ENCODE peak calls at places on chromosome 1, in seven cellular contexts. One of them, this sample, is unnamed.
A peak's percentile ranks its signal among the peaks of the same experiment; 100 is the strongest.

GRCh38 chr1:194069168-194069830 is 882.9 kb upstream of the B3GALT2 start:
- DNase-seq in thoracic aorta: no peak
- DNase-seq in astrocyte: peak; percentile 25
- DNase-seq in nephron progenitor cell: no peak
- DNase-seq in GM12878: no peak
- DNase-seq in neural crest cell: no peak
- DNase-seq in GM13977: no peak
- DNase-seq in this sample: no peak

GRCh38 chr1:231515748-231516147 is 12.7 kb upstream of the TSNAX start:
- DNase-seq in thoracic aorta: no peak
- DNase-seq in astrocyte: no peak
- DNase-seq in nephron progenitor cell: no peak
- DNase-seq in GM12878: peak; percentile 19
- DNase-seq in neural crest cell: no peak
- DNase-seq in GM13977: no peak
- DNase-seq in this sample: no peak

GRCh38 chr1:233607252-233608119 is 6.4 kb upstream of the KCNK1 start:
- DNase-seq in thoracic aorta: no peak
- DNase-seq in astrocyte: peak; percentile 38
- DNase-seq in nephron progenitor cell: no peak
- DNase-seq in GM12878: no peak
- DNase-seq in neural crest cell: no peak
- DNase-seq in GM13977: no peak
- DNase-seq in this sample: no peak

GRCh38 chr1:171606402-171606941 is 15.6 kb upstream of the MYOCOS start:
- DNase-seq in thoracic aorta: no peak
- DNase-seq in astrocyte: no peak
- DNase-seq in nephron progenitor cell: no peak
- DNase-seq in GM12878: peak; percentile 63
- DNase-seq in neural crest cell: no peak
- DNase-seq in GM13977: no peak
- DNase-seq in this sample: no peak

GRCh38 chr1:106875622-106876021 is 180.9 kb upstream of the PRMT6 start:
- DNase-seq in thoracic aorta: no peak
- DNase-seq in astrocyte: no peak
- DNase-seq in nephron progenitor cell: no peak
- DNase-seq in GM12878: no peak
- DNase-seq in neural crest cell: no peak
- DNase-seq in GM13977: peak; percentile 9
- DNase-seq in this sample: no peak

GRCh38 chr1:205430631-205431305 is 8.9 kb upstream of the LEMD1 start:
- DNase-seq in thoracic aorta: no peak
- DNase-seq in astrocyte: peak; percentile 11
- DNase-seq in nephron progenitor cell: peak; percentile 75
- DNase-seq in GM12878: peak; percentile 13
- DNase-seq in neural crest cell: peak; percentile 76
- DNase-seq in GM13977: peak; percentile 61
- DNase-seq in this sample: no peak

GRCh38 chr1:235503333-235504121 is 725 bp downstream of the B3GALNT2 start:
- DNase-seq in thoracic aorta: peak; percentile 7
- DNase-seq in astrocyte: peak; percentile 39
- DNase-seq in nephron progenitor cell: peak; percentile 69
- DNase-seq in GM12878: no peak
- DNase-seq in neural crest cell: peak; percentile 34
- DNase-seq in GM13977: peak; percentile 42
- DNase-seq in this sample: no peak

GRCh38 chr1:48040122-48040521 is 42.9 kb upstream of the TRABD2B start:
- DNase-seq in thoracic aorta: no peak
- DNase-seq in astrocyte: no peak
- DNase-seq in nephron progenitor cell: peak; percentile 33
- DNase-seq in GM12878: no peak
- DNase-seq in neural crest cell: no peak
- DNase-seq in GM13977: no peak
- DNase-seq in this sample: no peak

GRCh38 chr1:25871704-25872494 is 3.6 kb downstream of the PAQR7 start:
- DNase-seq in thoracic aorta: no peak
- DNase-seq in astrocyte: no peak
- DNase-seq in nephron progenitor cell: no peak
- DNase-seq in GM12878: no peak
- DNase-seq in neural crest cell: no peak
- DNase-seq in GM13977: no peak
- DNase-seq in this sample: no peak

GRCh38 chr1:66237722-66238479 is 296.1 kb upstream of the SGIP1 start:
- DNase-seq in thoracic aorta: no peak
- DNase-seq in astrocyte: no peak
- DNase-seq in nephron progenitor cell: no peak
- DNase-seq in GM12878: no peak
- DNase-seq in neural crest cell: no peak
- DNase-seq in GM13977: no peak
- DNase-seq in this sample: no peak
- TF ChIP-seq CTCF in thoracic aorta: no peak
- TF ChIP-seq CTCF in astrocyte: no peak
- TF ChIP-seq CTCF in nephron progenitor cell: no peak
- TF ChIP-seq CTCF in GM12878: no peak
- TF ChIP-seq CTCF in neural crest cell: no peak
- TF ChIP-seq CTCF in GM13977: no peak
- TF ChIP-seq CTCF in this sample: no peak

GRCh38 chr1:109827466-109827865 is 63.7 kb upstream of the EPS8L3 start:
- DNase-seq in thoracic aorta: no peak
- DNase-seq in astrocyte: no peak
- DNase-seq in nephron progenitor cell: no peak
- DNase-seq in GM12878: no peak
- DNase-seq in neural crest cell: no peak
- DNase-seq in GM13977: no peak
- DNase-seq in this sample: no peak
- TF ChIP-seq CTCF in thoracic aorta: no peak
- TF ChIP-seq CTCF in astrocyte: no peak
- TF ChIP-seq CTCF in nephron progenitor cell: no peak
- TF ChIP-seq CTCF in GM12878: no peak
- TF ChIP-seq CTCF in neural crest cell: no peak
- TF ChIP-seq CTCF in GM13977: no peak
- TF ChIP-seq CTCF in this sample: no peak

DNA sequence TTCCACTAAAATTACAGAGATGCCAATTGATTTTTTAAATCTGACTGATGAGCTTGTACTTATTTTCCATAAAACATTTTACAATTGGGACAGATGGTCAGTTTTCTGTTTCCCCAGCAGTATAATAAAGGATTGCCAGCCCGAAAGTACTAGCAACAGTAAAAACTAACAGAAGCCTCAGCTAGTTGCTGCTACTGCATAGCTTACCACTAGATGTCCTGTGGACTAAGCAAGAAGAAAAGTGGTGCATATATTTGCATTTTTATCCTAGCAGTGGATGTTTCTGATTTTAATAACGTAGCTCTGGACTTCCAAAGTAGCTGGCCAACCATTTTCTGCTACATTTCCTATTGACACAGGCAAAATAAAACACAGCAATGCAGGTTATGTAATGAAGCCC is 241.5 kb downstream of the BARHL2 start:
- DNase-seq in thoracic aorta: no peak
- DNase-seq in astrocyte: no peak
- DNase-seq in nephron progenitor cell: no peak
- DNase-seq in GM12878: no peak
- DNase-seq in neural crest cell: no peak
- DNase-seq in GM13977: no peak
- DNase-seq in this sample: no peak
- TF ChIP-seq CTCF in thoracic aorta: peak; percentile 16
- TF ChIP-seq CTCF in astrocyte: peak; percentile 35
- TF ChIP-seq CTCF in nephron progenitor cell: peak; percentile 21
- TF ChIP-seq CTCF in GM12878: peak; percentile 55
- TF ChIP-seq CTCF in neural crest cell: peak; percentile 44
- TF ChIP-seq CTCF in GM13977: peak; percentile 13
- TF ChIP-seq CTCF in this sample: no peak

GRCh38 chr1:54823670-54824069 is 22.5 kb upstream of the TTC22 start:
- DNase-seq in thoracic aorta: no peak
- DNase-seq in astrocyte: no peak
- DNase-seq in nephron progenitor cell: no peak
- DNase-seq in GM12878: no peak
- DNase-seq in neural crest cell: no peak
- DNase-seq in GM13977: no peak
- DNase-seq in this sample: no peak

GRCh38 chr1:54826226-54826816 is 25.2 kb upstream of the TTC22 start:
- DNase-seq in thoracic aorta: no peak
- DNase-seq in astrocyte: no peak
- DNase-seq in nephron progenitor cell: no peak
- DNase-seq in GM12878: no peak
- DNase-seq in neural crest cell: no peak
- DNase-seq in GM13977: no peak
- DNase-seq in this sample: no peak

GRCh38 chr1:54819733-54820132 is 18.6 kb upstream of the TTC22 start:
- DNase-seq in thoracic aorta: no peak
- DNase-seq in astrocyte: no peak
- DNase-seq in nephron progenitor cell: no peak
- DNase-seq in GM12878: no peak
- DNase-seq in neural crest cell: no peak
- DNase-seq in GM13977: no peak
- DNase-seq in this sample: no peak

GRCh38 chr1:54825696-54826095 is 24.6 kb upstream of the TTC22 start:
- DNase-seq in thoracic aorta: no peak
- DNase-seq in astrocyte: no peak
- DNase-seq in nephron progenitor cell: no peak
- DNase-seq in GM12878: no peak
- DNase-seq in neural crest cell: no peak
- DNase-seq in GM13977: no peak
- DNase-seq in this sample: no peak
- TF ChIP-seq CTCF in thoracic aorta: no peak
- TF ChIP-seq CTCF in astrocyte: no peak
- TF ChIP-seq CTCF in nephron progenitor cell: no peak
- TF ChIP-seq CTCF in GM12878: no peak
- TF ChIP-seq CTCF in neural crest cell: no peak
- TF ChIP-seq CTCF in GM13977: no peak
- TF ChIP-seq CTCF in this sample: no peak

DNA sequence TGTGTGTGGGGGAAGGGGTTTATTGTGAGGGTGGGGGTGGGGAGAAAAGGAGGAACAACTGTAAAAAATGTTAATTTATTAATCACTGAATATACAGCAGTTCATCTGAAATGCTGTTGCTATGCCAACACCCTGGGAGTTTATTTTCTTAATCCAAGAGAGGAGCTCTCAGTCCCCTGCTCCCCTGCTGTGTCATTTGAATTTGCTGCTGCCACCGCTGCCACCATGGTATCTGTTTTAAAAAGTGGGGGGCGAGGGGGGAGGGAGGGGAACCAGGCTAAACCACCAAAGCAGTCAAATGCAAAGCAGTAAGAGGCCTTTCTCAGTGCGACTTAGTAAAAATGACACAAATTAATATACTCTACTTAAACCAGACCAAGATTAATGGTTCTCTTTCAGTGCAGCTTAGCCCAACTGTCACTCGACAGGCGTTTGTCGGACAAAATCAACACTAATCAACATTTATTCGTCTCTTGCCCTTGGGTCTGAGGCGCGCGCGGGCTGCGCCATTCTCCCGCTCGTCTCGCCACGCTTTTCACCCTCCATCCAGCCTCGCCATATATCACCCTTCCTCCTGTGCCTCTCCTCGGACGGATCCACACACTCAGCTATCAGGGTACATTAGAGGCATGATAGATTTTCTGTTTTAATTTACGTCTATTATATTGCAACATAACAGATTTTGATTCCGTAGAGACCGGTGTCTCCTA is 76.2 kb downstream of the PBX1 start:
- DNase-seq in thoracic aorta: no peak
- DNase-seq in astrocyte: no peak
- DNase-seq in nephron progenitor cell: no peak
- DNase-seq in GM12878: no peak
- DNase-seq in neural crest cell: no peak
- DNase-seq in GM13977: no peak
- DNase-seq in this sample: no peak
- TF ChIP-seq CTCF in thoracic aorta: no peak
- TF ChIP-seq CTCF in astrocyte: no peak
- TF ChIP-seq CTCF in nephron progenitor cell: no peak
- TF ChIP-seq CTCF in GM12878: no peak
- TF ChIP-seq CTCF in neural crest cell: no peak
- TF ChIP-seq CTCF in GM13977: no peak
- TF ChIP-seq CTCF in this sample: no peak

GRCh38 chr1:27600500-27601175 is 3.3 kb downstream of the AHDC1 start:
- DNase-seq in thoracic aorta: no peak
- DNase-seq in astrocyte: no peak
- DNase-seq in nephron progenitor cell: peak; percentile 46
- DNase-seq in GM12878: no peak
- DNase-seq in neural crest cell: no peak
- DNase-seq in GM13977: peak; percentile 65
- DNase-seq in this sample: no peak
- TF ChIP-seq CTCF in thoracic aorta: no peak
- TF ChIP-seq CTCF in astrocyte: no peak
- TF ChIP-seq CTCF in nephron progenitor cell: no peak
- TF ChIP-seq CTCF in GM12878: no peak
- TF ChIP-seq CTCF in neural crest cell: no peak
- TF ChIP-seq CTCF in GM13977: no peak
- TF ChIP-seq CTCF in this sample: no peak

GRCh38 chr1:10947181-10947580 is 65.3 kb upstream of the TARDBP start:
- DNase-seq in thoracic aorta: no peak
- DNase-seq in astrocyte: no peak
- DNase-seq in nephron progenitor cell: no peak
- DNase-seq in GM12878: no peak
- DNase-seq in neural crest cell: no peak
- DNase-seq in GM13977: no peak
- DNase-seq in this sample: no peak
- TF ChIP-seq CTCF in thoracic aorta: no peak
- TF ChIP-seq CTCF in astrocyte: no peak
- TF ChIP-seq CTCF in nephron progenitor cell: no peak
- TF ChIP-seq CTCF in GM12878: no peak
- TF ChIP-seq CTCF in neural crest cell: no peak
- TF ChIP-seq CTCF in GM13977: no peak
- TF ChIP-seq CTCF in this sample: no peak

DNA sequence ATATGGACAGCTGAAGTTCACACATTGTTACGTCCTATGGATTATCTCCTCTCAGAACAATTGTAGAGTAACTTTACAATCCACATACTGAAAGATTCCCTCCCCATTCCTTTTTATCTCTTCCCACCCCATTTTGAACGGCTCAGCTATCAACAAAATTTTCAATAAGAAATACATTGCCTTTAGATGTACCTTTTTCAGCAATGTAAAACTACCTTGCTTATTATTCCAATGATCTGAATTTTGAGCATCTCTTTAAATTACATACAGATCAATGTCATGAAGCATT is 503.7 kb downstream of the SMYD3 start:
- DNase-seq in thoracic aorta: no peak
- DNase-seq in astrocyte: no peak
- DNase-seq in nephron progenitor cell: no peak
- DNase-seq in GM12878: no peak
- DNase-seq in neural crest cell: no peak
- DNase-seq in GM13977: no peak
- DNase-seq in this sample: no peak
- TF ChIP-seq CTCF in thoracic aorta: no peak
- TF ChIP-seq CTCF in astrocyte: no peak
- TF ChIP-seq CTCF in nephron progenitor cell: peak; percentile 23
- TF ChIP-seq CTCF in GM12878: no peak
- TF ChIP-seq CTCF in neural crest cell: no peak
- TF ChIP-seq CTCF in GM13977: no peak
- TF ChIP-seq CTCF in this sample: no peak

DNA sequence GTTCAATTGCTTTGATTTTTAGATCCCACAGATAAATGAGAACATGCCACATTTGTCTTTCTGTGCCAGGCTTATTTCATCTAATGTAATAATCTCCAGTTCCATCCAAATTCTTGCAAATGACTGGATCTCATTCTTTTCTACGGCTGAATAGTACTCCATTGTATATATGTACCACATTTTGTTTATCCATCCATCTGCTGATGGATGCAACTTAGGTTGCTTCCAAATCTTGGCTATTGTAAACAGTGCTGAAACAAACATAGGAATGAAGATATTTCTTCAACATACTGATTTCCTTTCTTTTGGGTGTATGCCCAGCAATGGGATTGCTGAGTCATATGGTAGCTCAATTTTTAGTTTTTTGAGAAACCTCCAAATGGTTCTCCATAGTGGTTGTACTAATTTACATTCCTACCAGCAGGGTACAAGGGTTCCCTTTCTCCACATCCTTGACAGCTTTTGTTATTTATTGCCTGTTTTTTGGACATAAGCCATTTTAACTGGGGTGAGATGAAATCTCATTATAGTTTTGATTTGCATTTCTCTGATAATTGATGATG is 344.4 kb downstream of the KCTD3 start:
- DNase-seq in thoracic aorta: no peak
- DNase-seq in astrocyte: no peak
- DNase-seq in nephron progenitor cell: no peak
- DNase-seq in GM12878: no peak
- DNase-seq in neural crest cell: no peak
- DNase-seq in GM13977: no peak
- DNase-seq in this sample: no peak
- TF ChIP-seq CTCF in thoracic aorta: no peak
- TF ChIP-seq CTCF in astrocyte: no peak
- TF ChIP-seq CTCF in nephron progenitor cell: no peak
- TF ChIP-seq CTCF in GM12878: no peak
- TF ChIP-seq CTCF in neural crest cell: peak; percentile 32
- TF ChIP-seq CTCF in GM13977: no peak
- TF ChIP-seq CTCF in this sample: no peak

This sample was measured in omental fat pad.